ENCODE peak calls at places on chromosome 12, in four cellular contexts. B is HepG2, F is H1, D is GM12878. H is an unnamed sample.

GRCh38 chr12:128509170-128509569 is 242.2 kb downstream of the TMEM132C start:
- DNase-seq in B (no peak), F (no peak), D (no peak), H (peak)

GRCh38 chr12:89709994-89710872 is 1.6 kb upstream of the ATP2B1 start:
- DNase-seq in B (no peak), F (peak), D (no peak), H (peak)

GRCh38 chr12:68200854-68201253 is 24.8 kb downstream of the IL26 start:
- DNase-seq in B (no peak), F (no peak), D (no peak), H (no peak)

GRCh38 chr12:78146365-78146772 is 315.7 kb downstream of the NAV3 start:
- DNase-seq in B (peak), F (no peak), D (no peak), H (peak)

GRCh38 chr12:109291531-109292341 is 17.3 kb downstream of the FOXN4 start:
- DNase-seq in B (no peak), F (peak), D (no peak), H (peak)

GRCh38 chr12:53113307-53113706 is 10.0 kb downstream of the SOAT2 start:
- DNase-seq in B (no peak), F (no peak), D (no peak), H (no peak)

GRCh38 chr12:106764738-106765137 is 9.7 kb upstream of the RIC8B start:
- DNase-seq in B (no peak), F (no peak), D (no peak), H (no peak)

GRCh38 chr12:75908961-75909699 is 122.4 kb downstream of the PHLDA1 start:
- DNase-seq in B (peak), F (no peak), D (no peak), H (no peak)

GRCh38 chr12:89707992-89708792 is 446 bp downstream of the ATP2B1 start:
- DNase-seq in B (no peak), F (peak), D (no peak), H (peak)

GRCh38 chr12:62971769-62972525 is 37.0 kb upstream of the PPM1H start:
- DNase-seq in B (no peak), F (no peak), D (no peak), H (no peak)

GRCh38 chr12:66335746-66336145 is 33.5 kb downstream of the HELB start:
- DNase-seq in B (no peak), F (no peak), D (no peak), H (no peak)

GRCh38 chr12:75476076-75476475 is 4.5 kb upstream of the GLIPR1 start:
- DNase-seq in B (no peak), F (no peak), D (no peak), H (no peak)

GRCh38 chr12:11763760-11764520 is 114.5 kb downstream of the ETV6 start:
- DNase-seq in B (peak), F (no peak), D (no peak), H (no peak)

GRCh38 chr12:67669925-67670631 is 21.5 kb downstream of the DYRK2 start:
- DNase-seq in B (no peak), F (no peak), D (no peak), H (no peak)

GRCh38 chr12:119115296-119115905 is 63.3 kb upstream of the HSPB8 start:
- DNase-seq in B (peak), F (peak), D (no peak), H (peak)

GRCh38 chr12:22190969-22191368 is 143.5 kb downstream of the ST8SIA1 start:
- DNase-seq in B (no peak), F (no peak), D (no peak), H (no peak)

GRCh38 chr12:95548056-95548538 is 3.2 kb downstream of the USP44 start:
- DNase-seq in B (no peak), F (peak), D (no peak), H (no peak)

GRCh38 chr12:52903855-52904508 is 894 bp downstream of the KRT8 start:
- DNase-seq in B (peak), F (peak), D (peak), H (no peak)

GRCh38 chr12:116406529-116406928 is 129.0 kb upstream of the MED13L start:
- DNase-seq in B (peak), F (peak), D (no peak), H (no peak)

GRCh38 chr12:122182887-122183587 is at the start of gene LRRC43:
- DNase-seq in B (no peak), F (peak), D (no peak), H (no peak)

GRCh38 chr12:111274820-111275219 is 94.1 kb downstream of the PHETA1 start:
- DNase-seq in B (no peak), F (no peak), D (no peak), H (no peak)

GRCh38 chr12:116264525-116265070 is 12.9 kb downstream of the MED13L start:
- DNase-seq in B (no peak), F (no peak), D (no peak), H (no peak)

GRCh38 chr12:10672231-10672868 is 1.5 kb downstream of the STYK1 start:
- DNase-seq in B (no peak), F (no peak), D (no peak), H (no peak)

GRCh38 chr12:64876388-64877071 is 52.1 kb downstream of the TBC1D30 start:
- DNase-seq in B (no peak), F (no peak), D (no peak), H (no peak)

GRCh38 chr12:92136883-92137582 is 8.6 kb downstream of the BTG1 start:
- DNase-seq in B (peak), F (no peak), D (no peak), H (no peak)

GRCh38 chr12:9798008-9798619 is 29.2 kb upstream of the KLRF1 start:
- DNase-seq in B (peak), F (no peak), D (peak), H (peak)

GRCh38 chr12:25518512-25518911 is 34.6 kb downstream of the LMNTD1 start:
- DNase-seq in B (no peak), F (no peak), D (peak), H (no peak)

GRCh38 chr12:110010853-110011835 is 11.9 kb downstream of the ANKRD13A start:
- DNase-seq in B (peak), F (no peak), D (peak), H (no peak)

GRCh38 chr12:128652136-128652751 is 171.5 kb downstream of the SLC15A4 start:
- DNase-seq in B (no peak), F (no peak), D (no peak), H (no peak)

GRCh38 chr12:63845726-63846125 is 1.2 kb downstream of the SRGAP1 start:
- DNase-seq in B (peak), F (no peak), D (no peak), H (no peak)

GRCh38 chr12:49260165-49260564 is 4.7 kb upstream of the TUBA1C start:
- DNase-seq in B (no peak), F (no peak), D (no peak), H (no peak)

GRCh38 chr12:47781479-47782371 is 8.7 kb downstream of the SLC48A1 start:
- DNase-seq in B (no peak), F (no peak), D (no peak), H (no peak)

GRCh38 chr12:127655691-127656090 is 611.3 kb upstream of the TMEM132C start:
- DNase-seq in B (no peak), F (no peak), D (no peak), H (no peak)

GRCh38 chr12:92771011-92771410 is 68.2 kb downstream of the PLEKHG7 start:
- DNase-seq in B (no peak), F (no peak), D (no peak), H (no peak)

GRCh38 chr12:52976574-52977071 is 27.7 kb downstream of the KRT18 start:
- DNase-seq in B (no peak), F (no peak), D (no peak), H (peak)

GRCh38 chr12:69779928-69780327 is 41.3 kb downstream of the RAB3IP start:
- DNase-seq in B (no peak), F (peak), D (no peak), H (peak)

GRCh38 chr12:4217091-4217490 is 56.5 kb upstream of the CCND2 start:
- DNase-seq in B (no peak), F (peak), D (no peak), H (no peak)

GRCh38 chr12:4215862-4216541 is 57.6 kb upstream of the CCND2 start:
- DNase-seq in B (no peak), F (peak), D (peak), H (no peak)

GRCh38 chr12:4212845-4213244 is 60.7 kb upstream of the CCND2 start:
- DNase-seq in B (no peak), F (peak), D (no peak), H (no peak)

GRCh38 chr12:4216542-4216927 is 57.0 kb upstream of the CCND2 start:
- DNase-seq in B (no peak), F (no peak), D (no peak), H (no peak)

DNA sequence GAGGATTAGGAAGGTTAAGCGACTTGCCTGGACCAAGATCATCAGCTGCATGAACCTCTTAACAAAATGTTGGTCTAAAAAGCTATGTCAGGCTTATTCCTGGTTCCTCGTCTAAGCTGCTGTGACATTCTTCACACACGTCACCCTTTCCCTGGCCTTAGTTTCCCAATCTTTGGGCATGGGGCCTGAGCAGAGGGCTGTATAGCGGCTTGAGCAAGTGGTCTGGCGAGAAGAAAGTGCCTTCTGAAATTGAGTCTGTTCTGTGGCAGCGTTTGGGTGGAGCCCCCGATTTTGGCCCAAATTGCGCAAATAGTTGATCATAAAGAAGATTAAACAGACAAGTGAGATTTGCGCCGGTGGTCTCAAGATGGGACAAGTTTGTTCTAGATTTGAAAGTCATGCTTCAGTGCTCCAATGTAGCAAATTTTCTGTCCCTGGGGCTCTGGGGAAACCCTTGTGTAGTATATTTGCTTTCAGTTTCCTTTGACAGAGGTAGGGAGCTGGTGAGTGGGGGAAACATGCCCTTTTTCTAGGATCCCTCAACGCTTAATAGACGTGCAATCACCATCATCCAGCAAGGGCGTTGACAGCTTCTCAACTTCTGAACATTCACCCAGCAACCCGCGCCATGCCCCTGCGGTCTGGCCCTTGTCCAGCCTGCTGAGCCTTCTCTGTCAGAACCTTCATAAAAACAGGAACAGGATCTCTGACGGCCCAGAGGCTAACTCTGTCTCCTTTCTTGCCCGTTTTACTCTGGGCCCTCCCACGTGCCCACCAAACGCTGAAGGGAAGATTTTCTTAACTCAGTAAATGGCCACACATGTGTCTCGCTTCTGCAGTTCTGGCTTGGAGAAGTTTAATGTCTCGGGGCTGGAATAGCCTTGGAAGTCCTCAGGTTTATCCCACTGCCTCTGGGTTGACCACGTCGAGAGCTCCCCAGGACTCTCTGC is 58.4 kb upstream of the CCND2 start:
- DNase-seq in B (no peak), F (peak), D (peak), H (no peak)
- H3K9ac ChIP-seq in B (no peak), F (no peak), D (peak), H (no peak)

GRCh38 chr12:6211421-6211869 is 11.2 kb downstream of the CD9 start:
- DNase-seq in B (no peak), F (no peak), D (no peak), H (no peak)
- TF ChIP-seq SUZ12 in B (no peak), F (no peak), D (no peak), H (no peak)

GRCh38 chr12:132205271-132206092 is 61.2 kb downstream of the NOC4L start:
- DNase-seq in B (no peak), F (no peak), D (no peak), H (no peak)
- H3K9ac ChIP-seq in B (no peak), F (no peak), D (no peak), H (no peak)

GRCh38 chr12:82456633-82457032 is 98.3 kb downstream of the METTL25 start:
- DNase-seq in B (no peak), F (no peak), D (no peak), H (no peak)

GRCh38 chr12:82458101-82458500 is 99.8 kb downstream of the METTL25 start:
- DNase-seq in B (no peak), F (no peak), D (no peak), H (no peak)

GRCh38 chr12:82461851-82462250 is 103.5 kb downstream of the METTL25 start:
- DNase-seq in B (no peak), F (no peak), D (no peak), H (no peak)

DNA sequence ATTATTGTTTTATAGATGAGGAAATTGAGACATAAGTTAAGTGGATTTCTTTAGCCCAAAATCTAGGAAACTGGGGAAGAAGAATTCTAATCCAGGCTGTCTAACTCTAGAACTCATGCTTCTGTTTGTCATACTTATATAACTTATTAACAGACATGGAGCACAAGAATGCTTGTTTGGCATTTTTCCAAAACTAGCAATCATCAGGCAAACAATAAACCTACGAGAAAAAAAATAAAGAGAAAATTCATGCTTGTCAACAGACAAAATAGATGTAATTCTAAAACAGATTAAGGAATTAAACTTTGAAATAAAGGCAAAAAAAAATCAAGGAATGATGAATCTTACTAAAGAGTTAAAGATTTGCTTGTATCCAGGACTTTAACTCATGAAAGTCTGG is 103.1 kb downstream of the METTL25 start:
- DNase-seq in B (peak), F (no peak), D (no peak), H (no peak)
- TF ChIP-seq SUZ12 in B (no peak), F (no peak), D (no peak), H (no peak)

GRCh38 chr12:107845980-107846659 is 71.6 kb downstream of the ASCL4 start:
- DNase-seq in B (no peak), F (no peak), D (no peak), H (no peak)

GRCh38 chr12:107844312-107844921 is 69.9 kb downstream of the ASCL4 start:
- DNase-seq in B (no peak), F (peak), D (no peak), H (peak)

GRCh38 chr12:107845226-107845979 is 70.9 kb downstream of the ASCL4 start:
- DNase-seq in B (no peak), F (peak), D (no peak), H (no peak)

GRCh38 chr12:107840186-107840585 is 65.7 kb downstream of the ASCL4 start:
- DNase-seq in B (no peak), F (no peak), D (no peak), H (no peak)

DNA sequence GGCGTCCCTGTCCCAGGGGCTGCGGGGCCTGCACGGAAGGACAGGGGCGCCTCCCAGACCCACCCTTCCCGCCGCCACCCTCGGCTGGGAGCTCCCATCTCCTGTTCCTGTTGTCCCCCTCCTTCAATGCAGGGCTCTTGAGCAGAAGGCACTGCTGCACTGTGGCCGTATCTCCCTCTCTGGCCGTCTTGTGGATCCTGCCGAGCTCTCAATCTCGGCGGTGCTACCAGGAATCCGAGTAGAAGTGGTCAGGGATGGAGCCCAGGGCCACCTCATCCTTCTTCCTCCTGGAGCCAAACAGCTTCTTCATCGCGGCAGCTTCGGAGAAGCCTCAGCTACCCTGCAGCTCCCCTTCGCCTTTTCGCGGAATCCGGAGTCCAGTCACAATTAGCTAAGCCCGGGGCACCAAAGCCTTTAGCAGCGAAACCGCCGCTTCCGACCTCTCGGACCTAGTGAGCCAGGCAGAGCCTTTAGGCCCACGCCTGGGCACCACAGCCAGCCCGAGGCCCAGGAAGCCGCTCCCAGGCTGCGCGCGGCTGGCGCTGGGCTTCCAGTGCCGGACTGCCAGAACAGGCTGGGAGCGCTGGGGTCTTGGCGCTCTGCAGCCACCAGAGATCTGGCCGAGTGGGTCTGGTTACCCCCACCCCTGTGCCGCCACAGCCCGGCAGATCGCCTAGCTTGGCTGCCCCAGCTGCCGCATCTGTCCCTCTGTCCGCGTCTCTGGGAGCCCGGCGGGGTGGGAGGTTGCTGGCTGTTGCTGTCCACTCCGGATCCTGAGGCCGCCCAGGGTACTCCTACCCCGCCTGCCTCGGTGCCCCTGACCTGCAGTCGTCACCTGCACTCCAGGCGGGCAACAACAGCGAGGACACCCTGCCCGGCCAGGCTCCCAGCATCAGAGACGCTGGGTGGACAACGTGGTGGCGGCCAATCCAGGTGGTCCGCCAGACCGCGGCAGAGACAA is 69.1 kb downstream of the ASCL4 start:
- DNase-seq in B (no peak), F (peak), D (no peak), H (no peak)
- H3K9ac ChIP-seq in B (no peak), F (no peak), D (no peak), H (peak)

DNA sequence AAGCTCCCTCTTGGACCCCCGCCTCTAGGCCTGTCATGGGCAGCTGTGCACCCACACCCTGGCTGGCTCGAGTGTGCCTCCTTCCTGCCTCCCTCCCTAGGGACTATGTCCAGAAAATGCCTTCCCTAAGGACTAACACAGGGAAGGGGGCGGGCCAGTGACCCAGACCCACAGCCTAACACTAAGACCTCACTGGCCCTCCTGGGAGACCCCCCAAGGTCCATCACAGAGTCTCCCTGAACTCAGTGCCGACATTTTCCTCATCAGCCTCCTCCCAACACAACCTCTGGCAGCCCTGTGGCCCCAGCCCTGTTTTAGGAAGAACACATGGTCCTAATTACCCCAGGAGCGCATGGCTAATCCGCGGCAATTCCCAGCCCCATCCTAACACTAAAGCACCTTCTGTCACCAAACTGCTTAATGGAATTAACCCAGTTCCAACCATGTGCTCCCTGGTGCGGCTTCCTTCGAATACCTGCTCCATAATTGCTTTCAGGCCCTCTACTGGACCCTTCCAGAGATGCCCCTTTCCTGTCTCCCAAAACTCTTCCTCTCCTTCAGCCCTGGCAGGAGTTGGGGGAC is 5.6 kb downstream of the MSI1 start:
- DNase-seq in B (no peak), F (no peak), D (no peak), H (no peak)
- TF ChIP-seq SUZ12 in B (no peak), F (no peak), D (no peak), H (no peak)